ENCODE peak calls at places on chromosomes 16 and 17, in six cellular contexts. F is NCI-H460; E is mesendoderm; G is fibroblast of the conjunctiva; L is neuronal stem cell; N is stimulated activated naive CD4-positive, alpha-beta T cell. W is an unnamed sample.

GRCh38 chr16:50548659-50549560 is 714 bp downstream of the NKD1 start:
- DNase-seq in F (no peak), E (no peak), G (no peak), L (peak; percentile 39), N (peak; percentile 50), W (no peak)

GRCh38 chr17:56173958-56174357 is 20.7 kb downstream of the ANKFN1 start:
- DNase-seq in F (no peak), E (peak; percentile 25), G (no peak), L (no peak), N (no peak), W (peak; percentile 63)

GRCh38 chr16:82990155-82990554 is 363.4 kb downstream of the CDH13 start:
- DNase-seq in F (no peak), E (peak; percentile 5), G (no peak), L (no peak), N (no peak), W (no peak)

GRCh38 chr17:48012151-48012520 is 25.5 kb downstream of the COPZ2 start:
- DNase-seq in F (no peak), E (peak; percentile 81), G (no peak), L (no peak), N (peak; percentile 48), W (peak; percentile 85)

GRCh38 chr16:760498-761343 is at the start of gene MSLN:
- DNase-seq in F (no peak), E (no peak), G (no peak), L (no peak), N (no peak), W (peak; percentile 38)

GRCh38 chr17:50666316-50666715 is 31.6 kb downstream of the ABCC3 start:
- DNase-seq in F (no peak), E (no peak), G (no peak), L (no peak), N (no peak), W (no peak)

GRCh38 chr16:67990018-67990386 is 9.3 kb downstream of the DPEP2 start:
- DNase-seq in F (no peak), E (no peak), G (no peak), L (no peak), N (no peak), W (no peak)

GRCh38 chr17:64148699-64149098 is 18.8 kb upstream of the ERN1 start:
- DNase-seq in F (no peak), E (peak; percentile 56), G (no peak), L (no peak), N (no peak), W (peak; percentile 17)

GRCh38 chr17:48671697-48672171 is 45.6 kb upstream of the HOXB9 start:
- DNase-seq in F (peak; percentile 71), E (peak; percentile 74), G (peak; percentile 53), L (peak; percentile 73), N (peak; percentile 60), W (peak; percentile 87)

GRCh38 chr17:41004397-41004796 is 4.5 kb downstream of the KRTAP3-1 start:
- DNase-seq in F (no peak), E (no peak), G (no peak), L (no peak), N (no peak), W (no peak)

GRCh38 chr17:57871863-57872262 is 22.0 kb upstream of the MRPS23 start:
- DNase-seq in F (no peak), E (no peak), G (no peak), L (no peak), N (no peak), W (peak; percentile 14)

GRCh38 chr17:69711504-69711903 is 297.0 kb downstream of the MAP2K6 start:
- DNase-seq in F (no peak), E (no peak), G (no peak), L (no peak), N (no peak), W (no peak)

W was measured in ELF-1.